ENCODE peak calls at places on chromosomes 16 and 17, in four cellular contexts. U is K562, T is HepG2, D is A549. R is an unnamed sample.

GRCh38 chr17:67359960-67360817 is 6.2 kb downstream of the PSMD12 start:
- DNase-seq in U (peak), T (no peak), D (peak), R (peak)

GRCh38 chr17:5592382-5592781 is 8.1 kb upstream of the NLRP1 start:
- DNase-seq in U (peak), T (peak), D (peak), R (peak)

GRCh38 chr17:40560592-40561293 is 4.5 kb downstream of the CCR7 start:
- DNase-seq in U (peak), T (no peak), D (no peak), R (no peak)

GRCh38 chr17:44358066-44358465 is 5.6 kb downstream of the FAM171A2 start:
- DNase-seq in U (no peak), T (no peak), D (no peak), R (no peak)

GRCh38 chr17:36921131-36921851 is 16.0 kb upstream of the LHX1 start:
- DNase-seq in U (peak), T (peak), D (peak), R (no peak)

GRCh38 chr17:42184717-42185496 is at the start of gene HCRT:
- DNase-seq in U (no peak), T (no peak), D (no peak), R (no peak)

GRCh38 chr17:74704536-74704935 is 8.2 kb downstream of the CD300LF start:
- DNase-seq in U (no peak), T (no peak), D (no peak), R (no peak)

GRCh38 chr17:72351884-72352346 is 231.1 kb downstream of the SOX9 start:
- DNase-seq in U (no peak), T (no peak), D (no peak), R (no peak)

GRCh38 chr17:14904406-14904805 is 360.7 kb downstream of the PMP22 start:
- DNase-seq in U (no peak), T (no peak), D (no peak), R (no peak)

GRCh38 chr16:54928016-54928356 is 2.7 kb upstream of the IRX5 start:
- DNase-seq in U (peak), T (no peak), D (no peak), R (peak)

GRCh38 chr16:89936981-89937380 is 11.6 kb upstream of the DEF8 start:
- DNase-seq in U (no peak), T (no peak), D (no peak), R (no peak)

GRCh38 chr16:50665128-50665878 is 15.8 kb downstream of the SNX20 start:
- DNase-seq in U (peak), T (peak), D (peak), R (peak)

GRCh38 chr17:73469311-73469710 is 157.5 kb upstream of the CDC42EP4 start:
- DNase-seq in U (no peak), T (no peak), D (no peak), R (no peak)

GRCh38 chr17:73468221-73468620 is 156.4 kb upstream of the CDC42EP4 start:
- DNase-seq in U (no peak), T (no peak), D (no peak), R (no peak)

GRCh38 chr17:73471924-73472323 is 160.1 kb upstream of the CDC42EP4 start:
- DNase-seq in U (no peak), T (no peak), D (no peak), R (no peak)

GRCh38 chr17:73467651-73468050 is 155.8 kb upstream of the CDC42EP4 start:
- DNase-seq in U (no peak), T (no peak), D (no peak), R (no peak)

GRCh38 chr17:73470369-73470768 is 158.6 kb upstream of the CDC42EP4 start:
- DNase-seq in U (no peak), T (no peak), D (no peak), R (no peak)
- TF ChIP-seq MYC in U (no peak), T (no peak), D (no peak), R (no peak)

GRCh38 chr17:54900457-54901229 is at the start of gene TOM1L1:
- DNase-seq in U (peak), T (peak), D (peak), R (no peak)
- TF ChIP-seq JUN in U (no peak), T (no peak), D (peak), R (no peak)

DNA sequence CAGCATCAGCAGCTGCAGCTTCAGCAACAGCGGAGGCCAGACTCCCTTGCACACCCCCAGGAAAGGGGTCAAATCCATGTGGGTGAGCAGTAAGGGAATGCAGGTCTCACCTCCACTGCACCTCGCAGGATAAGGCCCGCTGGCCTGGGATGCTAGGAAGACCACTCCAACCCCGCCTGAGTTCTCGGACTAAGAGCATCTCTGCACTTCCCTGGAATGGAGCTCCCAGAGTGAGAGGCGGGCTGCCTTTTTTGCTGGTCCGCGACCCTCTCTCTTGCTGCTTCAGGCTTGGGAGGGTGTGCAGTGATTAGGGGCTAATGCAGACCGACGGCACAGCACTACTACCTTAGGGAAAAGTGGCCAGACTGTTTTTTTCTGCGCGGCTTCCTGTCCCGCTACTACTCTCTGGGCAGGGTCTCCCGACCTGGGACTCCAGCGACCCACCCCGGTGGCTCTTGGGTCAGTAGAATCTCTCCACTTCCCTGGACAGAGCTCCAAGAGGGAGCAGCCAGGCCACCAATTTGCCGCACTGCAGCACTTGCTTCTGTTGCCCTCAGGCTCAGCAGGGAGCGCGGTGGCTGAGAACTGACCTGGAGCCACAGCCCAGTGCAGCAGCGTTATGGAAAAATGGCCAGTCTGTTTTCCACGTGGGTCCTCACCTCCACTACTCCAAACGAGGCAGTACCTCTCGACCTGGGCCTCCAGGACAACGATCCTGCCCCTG is 480.4 kb downstream of the CDH8 start:
- DNase-seq in U (no peak), T (no peak), D (no peak), R (no peak)
- TF ChIP-seq MYC in U (no peak), T (no peak), D (no peak), R (no peak)

GRCh38 chr16:74298104-74298503 is 1.5 kb downstream of the PSMD7 start:
- DNase-seq in U (no peak), T (no peak), D (no peak), R (no peak)

GRCh38 chr16:74302341-74302740 is 5.7 kb downstream of the PSMD7 start:
- DNase-seq in U (no peak), T (no peak), D (no peak), R (no peak)

GRCh38 chr16:74296465-74297295 is at the start of gene PSMD7:
- DNase-seq in U (peak), T (peak), D (peak), R (peak)

GRCh38 chr16:74296120-74296464 is 522 bp upstream of the PSMD7 start:
- DNase-seq in U (no peak), T (no peak), D (no peak), R (no peak)

GRCh38 chr16:74297296-74297665 is 667 bp downstream of the PSMD7 start:
- DNase-seq in U (peak), T (peak), D (peak), R (peak)
- TF ChIP-seq JUN in U (no peak), T (no peak), D (no peak), R (no peak)

GRCh38 chr16:57871457-57871856 is 69.2 kb upstream of the KIFC3 start:
- DNase-seq in U (no peak), T (no peak), D (peak), R (peak)

GRCh38 chr16:57867000-57867561 is 64.8 kb upstream of the KIFC3 start:
- DNase-seq in U (peak), T (no peak), D (no peak), R (no peak)

GRCh38 chr16:57868913-57869520 is 66.7 kb upstream of the KIFC3 start:
- DNase-seq in U (no peak), T (peak), D (no peak), R (no peak)

GRCh38 chr16:57873218-57873617 is 70.9 kb upstream of the KIFC3 start:
- DNase-seq in U (no peak), T (no peak), D (no peak), R (no peak)

GRCh38 chr16:57870753-57871454 is 68.6 kb upstream of the KIFC3 start:
- DNase-seq in U (no peak), T (no peak), D (no peak), R (no peak)
- TF ChIP-seq MYC in U (no peak), T (no peak), D (no peak), R (no peak)

GRCh38 chr16:68563631-68564366 is 24.7 kb downstream of the ZFP90 start:
- DNase-seq in U (no peak), T (no peak), D (no peak), R (no peak)
- TF ChIP-seq JUN in U (no peak), T (no peak), D (no peak), R (no peak)

GRCh38 chr16:9817586-9817985 is 364.6 kb downstream of the GRIN2A start:
- DNase-seq in U (no peak), T (no peak), D (no peak), R (no peak)
- TF ChIP-seq MYC in U (no peak), T (no peak), D (no peak), R (no peak)

GRCh38 chr17:51097708-51098446 is 22.8 kb downstream of the SPAG9 start:
- DNase-seq in U (no peak), T (peak), D (no peak), R (no peak)

GRCh38 chr17:51107666-51108227 is 12.9 kb downstream of the SPAG9 start:
- DNase-seq in U (no peak), T (no peak), D (no peak), R (no peak)

GRCh38 chr17:51103050-51103449 is 17.6 kb downstream of the SPAG9 start:
- DNase-seq in U (no peak), T (no peak), D (no peak), R (no peak)

DNA sequence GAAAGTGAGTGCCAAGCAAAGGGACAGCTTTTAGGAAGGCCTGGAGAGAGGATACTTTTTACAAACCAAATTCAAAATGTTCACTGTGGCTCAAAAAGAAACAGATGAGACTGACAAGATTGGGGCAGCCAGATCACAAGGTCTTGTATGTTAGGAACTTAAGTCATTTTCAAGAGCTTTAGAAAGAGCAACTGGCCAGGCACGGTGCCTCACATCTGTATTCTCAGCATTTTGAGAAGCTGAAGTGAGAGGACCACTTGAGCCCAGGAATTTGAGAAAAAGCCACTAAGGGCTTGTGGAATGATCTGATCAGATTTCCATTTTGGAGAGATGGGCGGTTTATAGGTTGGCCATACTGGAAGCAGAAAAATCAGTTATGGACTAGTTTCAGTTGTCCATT is 17.2 kb downstream of the SPAG9 start:
- DNase-seq in U (no peak), T (no peak), D (no peak), R (no peak)
- TF ChIP-seq JUN in U (no peak), T (no peak), D (no peak), R (no peak)